ENCODE peak calls at places on chromosomes 4 and X, in ten cellular contexts. O is ovary, J is cardiac fibroblast, W is dorsolateral prefrontal cortex, X is body of pancreas, M is adrenal gland, R is epithelial cell of esophagus, B is RWPE1, V is spleen, T is AG09319. D is an unnamed sample.

GRCh38 chr4:74320559-74321118 is 12.4 kb downstream of the EPGN start:
- DNase-seq in T (peak; percentile 12), M (peak; percentile 16), R (peak; percentile 96), O (no peak), J (peak; percentile 83), B (peak; percentile 85), X (peak; percentile 38), W (no peak), V (peak; percentile 43), D (peak; percentile 50)

GRCh38 chr4:113976937-113977855 is 2.3 kb downstream of the ARSJ start:
- DNase-seq in J (peak; percentile 39), V (no peak), T (no peak), B (no peak), X (no peak), R (no peak), O (no peak), W (no peak), M (no peak), D (no peak)

GRCh38 chrX:123731987-123732678 is 719 bp downstream of the THOC2 start:
- DNase-seq in O (no peak), B (peak; percentile 23), T (no peak), V (peak; percentile 82), R (peak; percentile 15), J (no peak), W (no peak), M (peak; percentile 13), X (peak; percentile 12), D (no peak)

GRCh38 chrX:34619920-34620319 is 37.2 kb downstream of the TMEM47 start:
- DNase-seq in B (no peak), X (no peak), O (no peak), V (no peak), R (no peak), W (no peak), J (no peak), M (no peak), T (no peak), D (no peak)

GRCh38 chr4:86108152-86108551 is 251.7 kb downstream of the MAPK10 start:
- DNase-seq in O (no peak), R (peak; percentile 41), V (no peak), T (no peak), B (no peak), X (no peak), M (no peak), J (peak; percentile 29), W (no peak), D (no peak)

GRCh38 chrX:118727686-118728339 is 407 bp downstream of the IL13RA1 start:
- DNase-seq in T (no peak), B (no peak), M (peak; percentile 65), J (peak; percentile 20), W (no peak), X (peak; percentile 54), V (peak; percentile 83), O (peak; percentile 39), R (no peak), D (no peak)

GRCh38 chrX:119150163-119151135 is 22.8 kb upstream of the KIAA1210 start:
- DNase-seq in T (no peak), J (no peak), W (no peak), X (no peak), O (peak; percentile 21), M (peak; percentile 2), V (peak; percentile 73), R (no peak), B (no peak), D (no peak)

GRCh38 chrX:11509786-11510185 is 155.9 kb downstream of the ARHGAP6 start:
- DNase-seq in J (peak; percentile 48), O (no peak), T (no peak), M (no peak), B (no peak), R (no peak), V (no peak), W (no peak), X (no peak), D (no peak)

GRCh38 chr4:188092824-188093223 is 16.6 kb downstream of the TRIML2 start:
- DNase-seq in O (no peak), W (no peak), V (no peak), R (peak; percentile 20), T (no peak), B (peak; percentile 26), X (no peak), M (no peak), J (no peak), D (no peak)

GRCh38 chr4:47534772-47535171 is 49.7 kb downstream of the ATP10D start:
- DNase-seq in B (no peak), M (no peak), O (no peak), R (no peak), X (no peak), W (no peak), J (no peak), T (no peak), V (no peak), D (no peak)

GRCh38 chr4:10647811-10648210 is 36.8 kb downstream of the CLNK start:
- DNase-seq in W (no peak), B (no peak), T (no peak), X (no peak), V (no peak), R (peak; percentile 25), O (no peak), M (no peak), J (no peak), D (no peak)

GRCh38 chrX:10012776-10013175 is 45.6 kb downstream of the CLDN34 start:
- DNase-seq in W (no peak), T (no peak), J (no peak), M (no peak), V (no peak), B (no peak), R (no peak), X (no peak), O (no peak), D (no peak)

GRCh38 chr4:38670061-38670894 is 6.3 kb downstream of the KLF3 start:
- DNase-seq in T (no peak), V (no peak), M (no peak), X (no peak), B (no peak), J (no peak), W (no peak), R (no peak), O (no peak), D (no peak)
- TF ChIP-seq CTCF in T (no peak), V (no peak), M (no peak), X (no peak), B (no peak), J (no peak), W (no peak), R (no peak), O (no peak), D (no peak)

GRCh38 chrX:56281789-56282188 is 49.6 kb downstream of the KLF8 start:
- DNase-seq in M (no peak), O (no peak), J (peak; percentile 26), X (no peak), T (no peak), B (no peak), W (no peak), R (peak; percentile 29), V (no peak), D (peak; percentile 17)
- TF ChIP-seq CTCF in M (no peak), O (no peak), J (no peak), X (no peak), T (peak; percentile 13), B (peak; percentile 13), W (peak; percentile 36), R (peak; percentile 33), V (no peak), D (peak; percentile 39)

GRCh38 chr4:907103-907400 is 25.1 kb downstream of the GAK start:
- DNase-seq in W (no peak), B (no peak), V (no peak), R (no peak), J (no peak), T (no peak), M (no peak), X (no peak), O (no peak), D (no peak)
- TF ChIP-seq CTCF in W (no peak), B (no peak), V (no peak), R (no peak), J (no peak), T (no peak), M (no peak), X (no peak), O (no peak), D (no peak)

DNA sequence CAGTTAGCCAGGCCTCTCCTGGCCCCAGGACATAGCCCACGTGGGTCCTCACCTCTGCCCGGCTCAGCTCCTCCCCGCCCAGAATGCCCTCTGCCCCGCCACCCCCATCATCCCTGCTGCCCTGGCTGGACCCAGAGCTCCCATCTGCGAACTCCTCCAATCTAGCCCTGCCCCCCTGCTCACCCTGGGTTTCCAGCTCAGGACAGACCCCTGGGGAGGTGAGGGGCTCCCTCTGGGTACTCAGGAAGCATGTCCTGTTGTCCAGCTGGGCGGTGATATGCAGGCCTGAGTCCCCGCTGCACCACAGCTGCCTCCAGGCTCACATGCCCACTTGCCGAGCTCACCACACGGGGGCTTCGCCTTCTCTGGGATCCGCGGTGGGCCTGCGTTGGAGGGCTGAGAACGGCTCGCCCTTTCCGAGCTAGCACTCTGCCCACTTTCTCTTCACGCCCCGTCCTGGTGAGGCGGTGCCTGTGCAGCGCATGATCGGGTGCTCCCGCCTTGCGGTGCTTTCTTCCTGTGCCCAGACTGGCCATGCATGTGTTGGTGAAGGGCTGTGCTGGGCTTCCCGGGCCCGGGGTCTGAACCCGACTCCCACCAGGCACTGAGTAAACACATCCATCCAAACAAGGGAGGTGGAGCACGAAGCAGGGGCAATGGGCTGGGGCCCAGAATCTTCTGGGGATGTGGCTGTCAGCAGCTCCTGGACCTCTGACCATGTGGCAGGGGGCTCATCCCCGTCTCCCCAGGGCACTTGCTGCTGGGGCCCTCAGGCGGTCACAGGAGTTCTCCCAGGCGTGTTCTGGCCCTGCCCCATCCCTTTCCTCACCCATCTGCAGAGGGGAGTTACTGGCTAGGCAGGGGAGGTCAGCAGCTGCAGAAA is 74.3 kb downstream of the RGS12 start:
- DNase-seq in X (no peak), R (no peak), O (no peak), B (no peak), J (no peak), T (no peak), W (no peak), V (no peak), M (no peak), D (no peak)
- TF ChIP-seq CTCF in X (no peak), R (no peak), O (no peak), B (no peak), J (no peak), T (no peak), W (no peak), V (no peak), M (no peak), D (no peak)